ENCODE peak calls at places on chromosomes 2 and 18, in five cellular contexts. One of them, this sample, is unnamed.

GRCh38 chr2:85790032-85790431 is 36.2 kb downstream of the ATOH8 start:
- DNase-seq in neural progenitor cell: no peak
- DNase-seq in left lung: peak; percentile 16
- DNase-seq in cardiac fibroblast: no peak
- DNase-seq in lower leg skin: no peak
- DNase-seq in this sample: no peak

GRCh38 chr2:40321224-40321623 is 130.7 kb downstream of the SLC8A1 start:
- DNase-seq in neural progenitor cell: no peak
- DNase-seq in left lung: no peak
- DNase-seq in cardiac fibroblast: no peak
- DNase-seq in lower leg skin: no peak
- DNase-seq in this sample: no peak

GRCh38 chr18:48325115-48325670 is 84.0 kb downstream of the ZBTB7C start:
- DNase-seq in neural progenitor cell: no peak
- DNase-seq in left lung: no peak
- DNase-seq in cardiac fibroblast: no peak
- DNase-seq in lower leg skin: no peak
- DNase-seq in this sample: no peak

GRCh38 chr2:130877258-130877657 is 40.5 kb downstream of the ARHGEF4 start:
- DNase-seq in neural progenitor cell: no peak
- DNase-seq in left lung: no peak
- DNase-seq in cardiac fibroblast: no peak
- DNase-seq in lower leg skin: peak; percentile 26
- DNase-seq in this sample: no peak

GRCh38 chr2:1721706-1722483 is 22.4 kb downstream of the PXDN start:
- DNase-seq in neural progenitor cell: no peak
- DNase-seq in left lung: no peak
- DNase-seq in cardiac fibroblast: peak; percentile 98
- DNase-seq in lower leg skin: peak; percentile 64
- DNase-seq in this sample: no peak

GRCh38 chr18:23864620-23865019 is 149.9 kb upstream of the TTC39C start:
- DNase-seq in neural progenitor cell: no peak
- DNase-seq in left lung: no peak
- DNase-seq in cardiac fibroblast: no peak
- DNase-seq in lower leg skin: no peak
- DNase-seq in this sample: no peak

GRCh38 chr18:75489493-75490190 is 62.1 kb upstream of the SMIM21 start:
- DNase-seq in neural progenitor cell: no peak
- DNase-seq in left lung: no peak
- DNase-seq in cardiac fibroblast: peak; percentile 97
- DNase-seq in lower leg skin: no peak
- DNase-seq in this sample: no peak

GRCh38 chr18:68414407-68414806 is 300.5 kb downstream of the TMX3 start:
- DNase-seq in neural progenitor cell: peak; percentile 40
- DNase-seq in left lung: no peak
- DNase-seq in cardiac fibroblast: no peak
- DNase-seq in lower leg skin: no peak
- DNase-seq in this sample: no peak

GRCh38 chr2:172768406-172768805 is 32.8 kb downstream of the RAPGEF4 start:
- DNase-seq in neural progenitor cell: no peak
- DNase-seq in left lung: no peak
- DNase-seq in cardiac fibroblast: no peak
- DNase-seq in lower leg skin: no peak
- DNase-seq in this sample: no peak

GRCh38 chr2:237131749-237132148 is 46.1 kb downstream of the COPS8 start:
- DNase-seq in neural progenitor cell: no peak
- DNase-seq in left lung: no peak
- DNase-seq in cardiac fibroblast: no peak
- DNase-seq in lower leg skin: peak; percentile 68
- DNase-seq in this sample: no peak

GRCh38 chr2:217899231-217900009 is 103.4 kb downstream of the TNS1 start:
- DNase-seq in neural progenitor cell: peak; percentile 80
- DNase-seq in left lung: peak; percentile 80
- DNase-seq in cardiac fibroblast: peak; percentile 93
- DNase-seq in lower leg skin: peak; percentile 96
- DNase-seq in this sample: no peak

GRCh38 chr18:58400337-58400885 is 228.5 kb downstream of the ALPK2 start:
- DNase-seq in neural progenitor cell: no peak
- DNase-seq in left lung: no peak
- DNase-seq in cardiac fibroblast: peak; percentile 19
- DNase-seq in lower leg skin: no peak
- DNase-seq in this sample: no peak

GRCh38 chr2:225612636-225613035 is 213.1 kb downstream of the NYAP2 start:
- DNase-seq in neural progenitor cell: no peak
- DNase-seq in left lung: no peak
- DNase-seq in cardiac fibroblast: no peak
- DNase-seq in lower leg skin: no peak
- DNase-seq in this sample: no peak

GRCh38 chr2:240393831-240394410 is 41.5 kb upstream of the GPC1 start:
- DNase-seq in neural progenitor cell: no peak
- DNase-seq in left lung: no peak
- DNase-seq in cardiac fibroblast: peak; percentile 33
- DNase-seq in lower leg skin: peak; percentile 82
- DNase-seq in this sample: no peak

GRCh38 chr18:60493066-60493465 is 120.5 kb upstream of the MC4R start:
- DNase-seq in neural progenitor cell: peak; percentile 8
- DNase-seq in left lung: no peak
- DNase-seq in cardiac fibroblast: no peak
- DNase-seq in lower leg skin: no peak
- DNase-seq in this sample: no peak

GRCh38 chr18:74146756-74147155 is 878 bp downstream of the FBXO15 start:
- DNase-seq in neural progenitor cell: no peak
- DNase-seq in left lung: no peak
- DNase-seq in cardiac fibroblast: no peak
- DNase-seq in lower leg skin: no peak
- DNase-seq in this sample: no peak

GRCh38 chr2:223970343-223971128 is 13.3 kb downstream of the MRPL44 start:
- DNase-seq in neural progenitor cell: peak; percentile 64
- DNase-seq in left lung: no peak
- DNase-seq in cardiac fibroblast: peak; percentile 82
- DNase-seq in lower leg skin: no peak
- DNase-seq in this sample: no peak

GRCh38 chr2:11075221-11075620 is 80.0 kb upstream of the SLC66A3 start:
- DNase-seq in neural progenitor cell: no peak
- DNase-seq in left lung: no peak
- DNase-seq in cardiac fibroblast: no peak
- DNase-seq in lower leg skin: peak; percentile 76
- DNase-seq in this sample: no peak

GRCh38 chr2:112153179-112153490 is 14.9 kb downstream of the FBLN7 start:
- DNase-seq in neural progenitor cell: no peak
- DNase-seq in left lung: no peak
- DNase-seq in cardiac fibroblast: peak; percentile 57
- DNase-seq in lower leg skin: peak; percentile 80
- DNase-seq in this sample: no peak

GRCh38 chr2:151171186-151171585 is 90.5 kb downstream of the RBM43 start:
- DNase-seq in neural progenitor cell: no peak
- DNase-seq in left lung: no peak
- DNase-seq in cardiac fibroblast: no peak
- DNase-seq in lower leg skin: no peak
- DNase-seq in this sample: no peak

GRCh38 chr2:222283634-222284033 is 15.2 kb downstream of the PAX3 start:
- DNase-seq in neural progenitor cell: peak; percentile 90
- DNase-seq in left lung: no peak
- DNase-seq in cardiac fibroblast: no peak
- DNase-seq in lower leg skin: no peak
- DNase-seq in this sample: no peak
- TF ChIP-seq CTCF in neural progenitor cell: peak; percentile 33
- TF ChIP-seq CTCF in left lung: no peak
- TF ChIP-seq CTCF in cardiac fibroblast: no peak
- TF ChIP-seq CTCF in lower leg skin: no peak
- TF ChIP-seq CTCF in this sample: no peak

DNA sequence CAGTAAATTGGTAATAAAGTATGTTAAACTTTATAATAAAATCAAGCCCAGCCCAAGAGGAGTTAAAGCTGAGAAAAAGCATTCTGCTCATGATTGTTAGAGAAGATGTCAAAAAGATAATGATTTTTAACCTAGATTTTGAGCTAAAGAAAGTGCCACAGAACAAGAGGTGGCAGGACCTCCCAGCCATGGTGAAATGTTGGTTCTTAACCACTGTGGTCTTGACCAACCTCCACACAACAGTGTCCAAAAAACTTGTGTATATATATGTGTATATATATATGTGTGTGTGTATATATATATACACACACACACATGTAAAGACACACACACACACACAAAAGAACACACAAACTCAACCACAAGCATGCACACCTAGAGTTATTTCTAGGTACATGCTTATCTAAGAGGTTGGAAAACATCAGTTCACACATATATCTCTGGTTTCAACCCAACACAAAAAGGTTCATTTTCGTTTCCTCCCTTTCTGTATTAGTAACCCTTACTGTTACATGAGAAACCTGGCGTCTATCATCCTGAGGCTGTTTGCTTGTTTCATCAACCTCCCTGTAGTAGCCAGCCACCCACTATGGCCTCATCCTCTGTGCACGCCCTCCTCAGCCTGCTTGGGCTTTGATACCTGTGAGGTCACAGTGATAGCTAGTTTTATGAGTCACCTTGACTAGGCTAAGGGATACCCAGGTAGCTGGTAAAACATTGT is 631.8 kb upstream of the ID2 start:
- DNase-seq in neural progenitor cell: no peak
- DNase-seq in left lung: no peak
- DNase-seq in cardiac fibroblast: no peak
- DNase-seq in lower leg skin: no peak
- DNase-seq in this sample: no peak
- TF ChIP-seq CTCF in neural progenitor cell: no peak
- TF ChIP-seq CTCF in left lung: no peak
- TF ChIP-seq CTCF in cardiac fibroblast: no peak
- TF ChIP-seq CTCF in lower leg skin: no peak
- TF ChIP-seq CTCF in this sample: no peak

GRCh38 chr2:143581989-143582719 is 452.9 kb downstream of the ARHGAP15 start:
- DNase-seq in neural progenitor cell: peak; percentile 35
- DNase-seq in left lung: no peak
- DNase-seq in cardiac fibroblast: peak; percentile 18
- DNase-seq in lower leg skin: no peak
- DNase-seq in this sample: no peak
- TF ChIP-seq CTCF in neural progenitor cell: peak; percentile 58
- TF ChIP-seq CTCF in left lung: no peak
- TF ChIP-seq CTCF in cardiac fibroblast: peak; percentile 28
- TF ChIP-seq CTCF in lower leg skin: no peak
- TF ChIP-seq CTCF in this sample: no peak

DNA sequence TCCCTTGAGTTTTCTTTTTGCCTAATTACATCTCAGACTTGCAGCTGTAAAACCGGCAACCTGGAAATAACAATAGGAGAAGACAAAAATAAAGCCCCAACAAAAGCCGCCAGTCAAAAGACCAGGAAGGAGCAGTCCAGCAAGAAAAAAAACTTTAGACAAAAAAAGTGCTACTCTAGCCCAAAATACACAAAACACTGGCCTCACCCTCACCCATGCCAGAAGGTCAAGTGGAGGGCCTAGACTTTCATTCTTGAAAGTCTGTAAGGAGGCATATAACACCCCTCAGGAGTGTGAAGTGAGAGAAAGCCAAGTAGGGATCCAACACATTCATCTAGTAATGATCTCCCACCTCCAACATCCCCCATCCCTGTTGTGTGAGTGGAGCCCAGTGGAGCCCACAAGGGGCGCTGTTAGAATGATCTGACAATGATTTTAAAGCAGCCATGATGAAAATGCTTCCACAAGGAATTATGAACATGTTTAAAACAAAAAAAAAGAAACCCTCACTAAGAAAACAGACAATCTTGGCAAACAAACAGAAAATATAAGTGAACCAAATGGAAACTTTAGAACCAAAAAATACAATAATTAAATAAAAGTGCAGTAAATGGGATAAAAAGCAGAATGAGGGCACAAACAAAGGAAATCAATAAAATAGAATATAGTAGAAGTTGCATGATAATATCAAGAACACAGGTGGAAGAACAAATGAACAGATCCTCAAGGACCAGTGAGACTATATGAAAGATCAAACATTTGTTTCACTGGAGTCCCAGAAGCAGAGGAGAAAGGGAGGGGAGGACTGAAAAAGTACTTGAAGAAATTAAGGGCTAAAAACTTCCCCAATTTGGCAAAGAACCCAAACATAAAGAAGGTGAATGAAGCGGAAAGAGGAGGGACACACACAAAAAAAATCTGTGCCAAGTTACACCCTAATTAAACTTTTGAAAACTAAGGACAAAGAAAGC is 23.9 kb downstream of the SESTD1 start:
- DNase-seq in neural progenitor cell: no peak
- DNase-seq in left lung: no peak
- DNase-seq in cardiac fibroblast: no peak
- DNase-seq in lower leg skin: no peak
- DNase-seq in this sample: no peak
- TF ChIP-seq CTCF in neural progenitor cell: peak; percentile 50
- TF ChIP-seq CTCF in left lung: no peak
- TF ChIP-seq CTCF in cardiac fibroblast: peak; percentile 14
- TF ChIP-seq CTCF in lower leg skin: no peak
- TF ChIP-seq CTCF in this sample: no peak

GRCh38 chr18:26565514-26565913 is 17.2 kb upstream of the KCTD1 start:
- DNase-seq in neural progenitor cell: no peak
- DNase-seq in left lung: no peak
- DNase-seq in cardiac fibroblast: no peak
- DNase-seq in lower leg skin: no peak
- DNase-seq in this sample: no peak

GRCh38 chr18:26568513-26568912 is 20.2 kb upstream of the KCTD1 start:
- DNase-seq in neural progenitor cell: no peak
- DNase-seq in left lung: no peak
- DNase-seq in cardiac fibroblast: no peak
- DNase-seq in lower leg skin: no peak
- DNase-seq in this sample: no peak

GRCh38 chr18:26563024-26563423 is 14.7 kb upstream of the KCTD1 start:
- DNase-seq in neural progenitor cell: no peak
- DNase-seq in left lung: no peak
- DNase-seq in cardiac fibroblast: no peak
- DNase-seq in lower leg skin: no peak
- DNase-seq in this sample: no peak

GRCh38 chr18:26568926-26569700 is 20.8 kb upstream of the KCTD1 start:
- DNase-seq in neural progenitor cell: no peak
- DNase-seq in left lung: no peak
- DNase-seq in cardiac fibroblast: no peak
- DNase-seq in lower leg skin: no peak
- DNase-seq in this sample: no peak

DNA sequence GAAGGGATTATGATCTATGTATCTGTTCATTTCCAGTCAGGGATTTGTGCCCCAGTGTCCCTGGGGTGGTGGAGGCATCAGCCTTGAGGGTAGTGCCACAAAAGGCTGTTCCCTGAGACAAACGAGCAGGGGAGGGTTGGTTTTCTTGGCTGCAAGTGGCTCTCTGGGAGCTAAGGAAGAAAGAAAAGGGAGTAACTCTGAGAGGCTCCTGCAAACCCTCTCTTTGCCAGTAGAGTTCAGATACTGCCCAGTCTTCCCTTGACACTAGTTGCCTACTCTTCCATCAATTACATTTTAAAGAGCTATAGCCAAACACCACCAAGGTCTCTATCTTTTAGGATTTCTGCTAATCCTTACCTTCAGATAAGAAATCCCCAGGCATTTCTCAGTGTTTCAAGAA is 18.5 kb upstream of the KCTD1 start:
- DNase-seq in neural progenitor cell: peak; percentile 40
- DNase-seq in left lung: no peak
- DNase-seq in cardiac fibroblast: no peak
- DNase-seq in lower leg skin: no peak
- DNase-seq in this sample: no peak
- TF ChIP-seq CTCF in neural progenitor cell: no peak
- TF ChIP-seq CTCF in left lung: no peak
- TF ChIP-seq CTCF in cardiac fibroblast: no peak
- TF ChIP-seq CTCF in lower leg skin: no peak
- TF ChIP-seq CTCF in this sample: no peak

This sample was measured in activated B cell treated with CpG ODN at 0.5 μM for 24 hours.